ENCODE peak calls at places on chromosome 14, in ten cellular contexts. E is iris pigment epithelial cell; U is tibial nerve; Z is A549; A is NCI-H1436; I is MCF 10A; N is adipocyte; W is transverse colon; O is CD8-positive, alpha-beta T cell; D is HT1080. B is an unnamed sample.

GRCh38 chr14:74219277-74219676 is 20.0 kb upstream of the VSX2 start:
- DNase-seq in E (no peak), U (no peak), Z (no peak), A (no peak), I (no peak), N (no peak), W (no peak), O (no peak), D (no peak), B (no peak)

GRCh38 chr14:90641111-90642010 is 174.9 kb downstream of the TTC7B start:
- DNase-seq in E (peak), U (no peak), Z (no peak), A (no peak), I (no peak), N (no peak), W (no peak), O (no peak), D (no peak), B (no peak)

GRCh38 chr14:44606576-44606975 is 99.5 kb upstream of the FSCB start:
- DNase-seq in E (no peak), U (no peak), Z (no peak), A (no peak), I (no peak), N (no peak), W (no peak), O (no peak), D (no peak), B (no peak)

GRCh38 chr14:73787760-73788508 is 63.7 kb upstream of the PTGR2 start:
- DNase-seq in E (peak), U (no peak), Z (no peak), A (no peak), I (peak), N (peak), W (no peak), O (no peak), D (no peak), B (no peak)

GRCh38 chr14:58746261-58746660 is 108.5 kb downstream of the DACT1 start:
- DNase-seq in E (peak), U (no peak), Z (peak), A (no peak), I (peak), N (peak), W (no peak), O (no peak), D (peak), B (no peak)

GRCh38 chr14:89613260-89614008 is 196.4 kb upstream of the FOXN3 start:
- DNase-seq in E (no peak), U (no peak), Z (no peak), A (no peak), I (no peak), N (no peak), W (no peak), O (no peak), D (no peak), B (no peak)

GRCh38 chr14:96776791-96777190 is 20.4 kb upstream of the VRK1 start:
- DNase-seq in E (no peak), U (no peak), Z (no peak), A (no peak), I (no peak), N (no peak), W (no peak), O (no peak), D (no peak), B (no peak)

GRCh38 chr14:67859169-67859749 is 39.7 kb downstream of the RAD51B start:
- DNase-seq in E (peak), U (no peak), Z (no peak), A (no peak), I (no peak), N (no peak), W (no peak), O (no peak), D (no peak), B (no peak)

GRCh38 chr14:92581206-92581605 is 67.6 kb downstream of the RIN3 start:
- DNase-seq in E (no peak), U (no peak), Z (no peak), A (no peak), I (no peak), N (no peak), W (no peak), O (no peak), D (no peak), B (no peak)

GRCh38 chr14:30608533-30609006 is 13.5 kb upstream of the SCFD1 start:
- DNase-seq in E (peak), U (no peak), Z (peak), A (no peak), I (peak), N (peak), W (peak), O (no peak), D (peak), B (no peak)

GRCh38 chr14:105927094-105927475 is 400.7 kb downstream of the TMEM121 start:
- DNase-seq in E (no peak), U (no peak), Z (no peak), A (no peak), I (no peak), N (no peak), W (no peak), O (no peak), D (no peak), B (no peak)

GRCh38 chr14:73460691-73461127 is 2.4 kb upstream of the NUMB start:
- DNase-seq in E (peak), U (peak), Z (no peak), A (peak), I (peak), N (peak), W (no peak), O (no peak), D (peak), B (no peak)

GRCh38 chr14:76863724-76864407 is 37.7 kb downstream of the LRRC74A start:
- DNase-seq in E (peak), U (peak), Z (no peak), A (no peak), I (no peak), N (no peak), W (peak), O (no peak), D (no peak), B (no peak)

GRCh38 chr14:85702937-85703336 is 173.0 kb downstream of the FLRT2 start:
- DNase-seq in E (peak), U (peak), Z (no peak), A (no peak), I (peak), N (peak), W (no peak), O (no peak), D (no peak), B (no peak)

GRCh38 chr14:104817930-104818713 is 17.2 kb downstream of the ZBTB42 start:
- DNase-seq in E (no peak), U (no peak), Z (no peak), A (no peak), I (no peak), N (no peak), W (no peak), O (no peak), D (no peak), B (no peak)

GRCh38 chr14:61575751-61576150 is 119.6 kb upstream of the HIF1A start:
- DNase-seq in E (no peak), U (no peak), Z (no peak), A (no peak), I (no peak), N (peak), W (no peak), O (no peak), D (no peak), B (no peak)

GRCh38 chr14:60094306-60094897 is 2.7 kb downstream of the PCNX4 start:
- DNase-seq in E (peak), U (no peak), Z (peak), A (no peak), I (no peak), N (no peak), W (no peak), O (no peak), D (peak), B (no peak)

GRCh38 chr14:73718742-73719251 is 4.6 kb upstream of the PNMA1 start:
- DNase-seq in E (no peak), U (no peak), Z (no peak), A (no peak), I (no peak), N (no peak), W (no peak), O (no peak), D (no peak), B (no peak)

GRCh38 chr14:104885031-104885972 is 20.2 kb downstream of the CEP170B start:
- DNase-seq in E (no peak), U (no peak), Z (no peak), A (no peak), I (no peak), N (no peak), W (no peak), O (no peak), D (no peak), B (no peak)

GRCh38 chr14:73059326-73059725 is 992 bp downstream of the RBM25 start:
- DNase-seq in E (peak), U (no peak), Z (peak), A (no peak), I (no peak), N (peak), W (no peak), O (no peak), D (no peak), B (no peak)

GRCh38 chr14:34111933-34112332 is 161.1 kb upstream of the EGLN3 start:
- DNase-seq in E (no peak), U (no peak), Z (peak), A (no peak), I (no peak), N (no peak), W (no peak), O (no peak), D (no peak), B (no peak)

GRCh38 chr14:55028066-55028465 is 1.0 kb downstream of the SOCS4 start:
- DNase-seq in E (peak), U (no peak), Z (no peak), A (no peak), I (no peak), N (peak), W (no peak), O (no peak), D (no peak), B (no peak)

GRCh38 chr14:89805501-89805900 is 149.0 kb downstream of the EFCAB11 start:
- DNase-seq in E (peak), U (no peak), Z (no peak), A (no peak), I (no peak), N (no peak), W (no peak), O (no peak), D (no peak), B (no peak)

GRCh38 chr14:20412422-20412821 is 879 bp downstream of the TEP1 start:
- DNase-seq in E (peak), U (no peak), Z (no peak), A (no peak), I (no peak), N (peak), W (no peak), O (no peak), D (peak), B (peak)

GRCh38 chr14:37903561-37904191 is 304.0 kb upstream of the SSTR1 start:
- DNase-seq in E (peak), U (peak), Z (peak), A (peak), I (peak), N (peak), W (no peak), O (peak), D (peak), B (peak)

GRCh38 chr14:98952595-98953325 is 319.2 kb downstream of the BCL11B start:
- DNase-seq in E (peak), U (no peak), Z (peak), A (no peak), I (peak), N (peak), W (no peak), O (no peak), D (peak), B (no peak)